ENCODE peak calls at places on chromosomes 2 and 18, in four cellular contexts. L is A549, R is dorsolateral prefrontal cortex, F is left ventricle myocardium inferior. A is an unnamed sample.

GRCh38 chr2:43059183-43059897 is 167.1 kb downstream of the ZFP36L2 start:
- DNase-seq in L (no peak), R (peak), F (peak), A (peak)

GRCh38 chr2:121699421-121700328 is 37.0 kb downstream of the NIFK start:
- DNase-seq in L (peak), R (no peak), F (peak), A (peak)

GRCh38 chr18:62524443-62525200 is 1.8 kb downstream of the ZCCHC2 start:
- DNase-seq in L (peak), R (peak), F (peak), A (peak)

GRCh38 chr2:129802290-129802689 is 177.2 kb upstream of the RAB6C start:
- DNase-seq in L (no peak), R (no peak), F (no peak), A (no peak)

GRCh38 chr18:8758466-8758865 is 53.1 kb downstream of the MTCL1 start:
- DNase-seq in L (no peak), R (no peak), F (no peak), A (no peak)

GRCh38 chr18:62348474-62348873 is 23.4 kb downstream of the TNFRSF11A start:
- DNase-seq in L (no peak), R (no peak), F (no peak), A (no peak)

GRCh38 chr2:54402350-54402749 is 53.8 kb upstream of the SPTBN1 start:
- DNase-seq in L (no peak), R (no peak), F (peak), A (no peak)

GRCh38 chr18:10436160-10436559 is 18.3 kb upstream of the APCDD1 start:
- DNase-seq in L (no peak), R (no peak), F (no peak), A (no peak)

GRCh38 chr2:117771969-117772630 is 42.4 kb upstream of the DDX18 start:
- DNase-seq in L (peak), R (no peak), F (no peak), A (peak)

GRCh38 chr2:172811027-172811426 is 75.4 kb downstream of the RAPGEF4 start:
- DNase-seq in L (no peak), R (no peak), F (no peak), A (no peak)

GRCh38 chr2:19812166-19812565 is 89.6 kb downstream of the TTC32 start:
- DNase-seq in L (no peak), R (no peak), F (peak), A (no peak)

GRCh38 chr2:169049142-169049541 is 18.0 kb upstream of the ABCB11 start:
- DNase-seq in L (no peak), R (no peak), F (no peak), A (no peak)

GRCh38 chr2:213021971-213022899 is 129.2 kb downstream of the IKZF2 start:
- DNase-seq in L (no peak), R (no peak), F (no peak), A (no peak)

GRCh38 chr18:61322265-61322873 is 10.9 kb upstream of the CDH20 start:
- DNase-seq in L (peak), R (peak), F (peak), A (peak)

GRCh38 chr2:181123798-181124217 is 143.4 kb downstream of the UBE2E3 start:
- DNase-seq in L (no peak), R (no peak), F (no peak), A (no peak)

GRCh38 chr2:157559061-157559460 is 69.6 kb downstream of the ACVR1C start:
- DNase-seq in L (no peak), R (no peak), F (no peak), A (no peak)

GRCh38 chr18:58337688-58338087 is 291.2 kb downstream of the ALPK2 start:
- DNase-seq in L (no peak), R (no peak), F (no peak), A (no peak)

GRCh38 chr18:25831226-25831828 is 259.1 kb downstream of the SS18 start:
- DNase-seq in L (no peak), R (no peak), F (no peak), A (no peak)

GRCh38 chr2:22282215-22282614 is 1102.8 kb upstream of the KLHL29 start:
- DNase-seq in L (no peak), R (no peak), F (no peak), A (peak)

GRCh38 chr2:109148991-109149645 is 20.1 kb downstream of the SH3RF3 start:
- DNase-seq in L (no peak), R (no peak), F (no peak), A (no peak)

DNA sequence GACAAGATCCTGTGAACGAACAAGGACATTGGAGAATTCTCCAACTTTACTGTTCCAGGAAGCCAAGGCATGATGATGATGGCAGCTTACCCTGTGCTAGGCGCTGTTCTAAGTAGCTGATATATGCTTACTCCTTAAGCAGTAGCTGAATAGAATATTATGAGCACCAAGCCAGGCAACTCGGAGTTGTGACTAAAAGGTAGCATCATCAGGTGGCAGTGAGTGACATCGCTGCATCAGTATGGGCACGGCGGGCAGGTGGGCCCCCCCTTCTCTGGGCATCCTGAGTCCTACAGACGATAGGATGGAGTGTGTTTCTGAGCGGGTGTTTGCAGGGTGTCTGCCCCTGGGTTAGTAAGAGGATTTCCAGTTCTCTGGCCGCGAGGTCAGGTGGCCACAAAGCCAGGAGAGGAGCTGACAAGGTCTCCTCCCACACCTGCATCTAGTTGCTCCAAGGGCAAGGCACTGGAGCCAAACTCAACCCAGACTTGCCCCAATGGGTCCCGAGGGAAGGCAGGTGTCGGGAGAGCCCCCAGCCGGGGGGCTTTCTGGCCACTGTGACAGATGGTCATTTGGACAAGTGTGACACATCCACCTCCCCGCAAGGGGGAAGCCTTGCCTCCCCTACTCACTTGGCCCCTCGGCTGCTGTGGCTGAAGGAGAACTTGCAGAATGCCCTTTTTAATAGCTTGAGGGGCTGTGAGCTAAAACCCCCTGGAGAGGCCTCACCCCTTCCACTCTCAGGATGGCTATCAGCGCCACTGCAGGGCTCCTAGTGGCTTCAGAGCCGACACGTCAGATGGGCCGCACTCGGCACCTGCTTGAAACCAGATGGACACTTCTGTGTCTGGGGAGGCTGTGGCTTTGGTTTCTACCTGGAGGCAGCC is 55.5 kb downstream of the CRACDL start:
- DNase-seq in L (no peak), R (no peak), F (no peak), A (no peak)
- TF ChIP-seq CTCF in L (no peak), R (no peak), F (no peak), A (no peak)

GRCh38 chr18:4450065-4450676 is 4.9 kb downstream of the DLGAP1 start:
- DNase-seq in L (no peak), R (no peak), F (no peak), A (no peak)
- TF ChIP-seq CTCF in L (no peak), R (no peak), F (no peak), A (no peak)

DNA sequence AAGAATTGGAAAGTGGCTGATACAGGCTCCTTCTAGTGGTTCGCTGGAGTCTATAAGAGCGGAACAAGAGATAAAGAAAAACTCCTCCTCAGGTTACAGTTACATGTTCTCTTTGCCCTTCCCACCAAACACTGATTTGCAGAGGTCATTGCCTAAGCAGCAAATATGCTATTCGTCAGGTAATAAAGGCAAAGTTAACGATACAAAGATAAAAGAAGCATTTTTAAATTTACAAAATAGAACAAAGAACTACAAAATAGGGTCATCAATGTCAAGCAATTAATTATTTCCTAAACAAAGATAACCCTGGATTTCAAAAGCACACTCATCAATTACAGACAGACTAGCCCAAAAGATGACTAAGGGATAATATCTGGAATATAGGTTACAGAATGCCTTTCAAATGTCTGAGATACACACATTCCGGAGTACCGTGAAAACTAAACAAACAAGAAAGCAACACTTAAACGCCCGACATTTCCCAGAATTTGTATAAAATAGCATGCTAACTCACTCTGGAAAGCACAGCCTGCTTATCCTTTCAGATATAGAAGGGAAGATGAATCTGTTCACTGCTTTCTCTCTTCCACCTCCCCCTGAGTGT is 186.4 kb downstream of the MREG start:
- DNase-seq in L (peak), R (no peak), F (no peak), A (no peak)
- TF ChIP-seq CTCF in L (no peak), R (no peak), F (no peak), A (no peak)

GRCh38 chr2:7089284-7089683 is 172.1 kb downstream of the RNF144A start:
- DNase-seq in L (no peak), R (no peak), F (no peak), A (no peak)

GRCh38 chr2:7089898-7090510 is 172.8 kb downstream of the RNF144A start:
- DNase-seq in L (no peak), R (no peak), F (no peak), A (no peak)

GRCh38 chr2:7083580-7084509 is 166.6 kb downstream of the RNF144A start:
- DNase-seq in L (peak), R (no peak), F (no peak), A (peak)

DNA sequence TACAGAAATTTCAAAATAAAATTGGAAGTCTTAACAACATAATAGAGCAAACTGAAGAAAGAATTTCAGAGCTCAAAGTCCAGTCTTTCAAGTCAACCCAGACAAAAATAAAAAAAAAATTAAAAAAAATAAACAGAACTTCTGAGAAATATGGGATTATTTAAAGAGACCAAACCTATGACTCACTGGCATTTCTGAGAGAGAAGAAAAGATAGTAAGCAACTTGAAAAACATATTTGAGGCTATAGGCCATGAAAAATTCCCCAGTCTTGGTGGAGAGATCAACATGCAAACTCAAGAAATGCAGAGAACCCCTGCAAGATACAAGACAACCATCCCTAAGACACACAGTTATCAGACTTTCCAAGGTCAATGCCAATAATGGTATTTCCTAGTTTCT is 167.4 kb downstream of the RNF144A start:
- DNase-seq in L (no peak), R (no peak), F (no peak), A (no peak)
- TF ChIP-seq CTCF in L (no peak), R (no peak), F (no peak), A (no peak)

GRCh38 chr2:136119717-136120675 is 2.0 kb upstream of the CXCR4 start:
- DNase-seq in L (no peak), R (no peak), F (no peak), A (no peak)

GRCh38 chr2:136118819-136119716 is 1.1 kb upstream of the CXCR4 start:
- DNase-seq in L (no peak), R (peak), F (peak), A (no peak)

GRCh38 chr2:136117391-136117841 is 533 bp downstream of the CXCR4 start:
- DNase-seq in L (peak), R (peak), F (peak), A (peak)

GRCh38 chr2:136116813-136117390 is 1.0 kb downstream of the CXCR4 start:
- DNase-seq in L (peak), R (no peak), F (peak), A (no peak)

DNA sequence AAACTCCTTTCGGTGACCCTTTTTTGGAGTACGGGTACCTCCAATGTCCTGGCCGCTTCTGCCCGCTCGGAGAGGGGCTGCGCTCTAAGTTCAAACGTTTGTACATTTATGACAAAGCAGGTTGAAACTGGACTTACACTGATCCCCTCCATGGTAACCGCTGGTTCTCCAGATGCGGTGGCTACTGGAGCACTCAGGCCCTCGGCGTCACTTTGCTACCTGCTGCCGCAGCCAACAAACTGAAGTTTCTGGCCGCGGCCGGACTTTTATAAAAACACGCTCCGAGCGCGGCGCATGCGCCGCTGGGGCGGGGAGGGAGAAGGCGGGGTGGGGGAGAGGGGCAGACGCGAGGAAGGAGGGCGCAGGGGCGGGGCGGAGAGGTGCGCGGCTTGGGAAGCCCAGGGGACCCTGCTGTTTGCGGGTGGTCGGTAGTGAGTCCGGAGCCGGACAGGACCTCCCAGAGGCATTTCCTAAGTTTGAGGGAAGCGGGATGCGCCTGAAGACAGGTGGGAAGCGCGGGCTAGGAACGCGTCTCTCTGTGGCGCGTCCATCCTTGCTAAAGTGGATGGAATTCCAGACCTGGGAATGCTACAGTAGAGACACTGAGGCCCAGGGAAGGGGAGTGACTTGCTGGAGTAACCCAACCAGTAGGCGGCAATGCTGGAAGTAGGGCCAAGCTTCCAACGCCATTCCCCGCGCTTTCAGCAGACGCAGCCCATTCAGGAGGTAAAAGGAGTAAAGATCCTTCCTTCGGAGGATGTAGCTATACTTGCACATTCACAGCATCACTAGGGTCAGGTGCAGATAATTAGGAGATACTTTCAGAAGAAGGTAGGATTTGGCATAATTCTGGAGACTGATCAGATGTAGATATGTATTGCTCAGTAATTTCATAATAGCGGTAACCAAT is at the start of gene CXCR4:
- DNase-seq in L (peak), R (peak), F (peak), A (peak)
- TF ChIP-seq CTCF in L (no peak), R (peak), F (peak), A (no peak)